ENCODE peak calls at places on chromosomes 3 and 15, in five cellular contexts. P, L, V, F and T are unnamed samples.

GRCh38 chr15:62579842-62580241 is 414.8 kb upstream of the C2CD4B start:
- ATAC-seq in F (no peak), L (no peak), P (peak), V (no peak), T (no peak)

GRCh38 chr3:194343561-194343893 is 7.6 kb downstream of the CPN2 start:
- ATAC-seq in V (no peak), P (no peak), L (no peak), F (no peak), T (no peak)

GRCh38 chr15:33994005-33994615 is 25.8 kb downstream of the CHRM5 start:
- ATAC-seq in L (peak), V (peak), P (peak), F (peak), T (no peak)

GRCh38 chr3:42301446-42302175 is 35.6 kb upstream of the CCK start:
- ATAC-seq in V (no peak), L (no peak), F (no peak), P (no peak), T (no peak)

GRCh38 chr3:11059090-11059798 is 66.7 kb downstream of the SLC6A1 start:
- ATAC-seq in P (peak), V (peak), L (peak), F (peak), T (peak)

GRCh38 chr3:14803101-14803980 is 15.4 kb upstream of the FGD5 start:
- ATAC-seq in P (peak), V (peak), F (peak), L (peak), T (peak)

GRCh38 chr3:194204793-194205065 is 68.8 kb downstream of the HES1 start:
- ATAC-seq in V (no peak), F (no peak), P (no peak), L (no peak), T (no peak)

GRCh38 chr15:85094685-85095084 is 113.0 kb downstream of the PDE8A start:
- ATAC-seq in V (no peak), L (no peak), F (no peak), P (peak), T (no peak)

GRCh38 chr3:11481561-11481960 is 162.2 kb downstream of the VGLL4 start:
- ATAC-seq in F (peak), V (peak), P (no peak), L (no peak), T (no peak)

GRCh38 chr3:197809356-197810020 is 18.4 kb downstream of the LRCH3 start:
- ATAC-seq in P (no peak), F (peak), L (peak), V (no peak), T (peak)

GRCh38 chr3:120596116-120596852 is at the start of gene NDUFB4:
- ATAC-seq in P (peak), L (peak), V (peak), F (peak), T (peak)

GRCh38 chr15:66498501-66499386 is 1.2 kb upstream of the SNAPC5 start:
- ATAC-seq in P (no peak), L (peak), F (peak), V (no peak), T (no peak)

GRCh38 chr15:34616613-34617012 is 33.2 kb upstream of the GOLGA8B start:
- ATAC-seq in L (peak), F (peak), V (peak), P (peak), T (no peak)

GRCh38 chr15:58552505-58553364 is 120.9 kb downstream of the LIPC start:
- ATAC-seq in L (no peak), V (no peak), F (no peak), P (no peak), T (no peak)

GRCh38 chr3:129313415-129313982 is 34.8 kb downstream of the HMCES start:
- ATAC-seq in V (peak), L (peak), P (peak), F (peak), T (no peak)

GRCh38 chr3:149806171-149806778 is 6.7 kb upstream of the RNF13 start:
- ATAC-seq in F (no peak), P (no peak), L (no peak), V (no peak), T (no peak)

GRCh38 chr3:72093270-72093669 is 308.3 kb upstream of the PROK2 start:
- ATAC-seq in F (no peak), P (no peak), L (peak), V (no peak), T (no peak)

GRCh38 chr3:170690133-170690981 is 104.5 kb upstream of the SLC7A14 start:
- ATAC-seq in L (peak), P (peak), F (peak), V (peak), T (no peak)

GRCh38 chr15:78054971-78055370 is 22.5 kb downstream of the TBC1D2B start:
- ATAC-seq in L (no peak), P (no peak), V (no peak), F (no peak), T (no peak)

GRCh38 chr3:43707998-43708397 is 17.3 kb downstream of the ABHD5 start:
- ATAC-seq in F (peak), P (peak), V (no peak), L (peak), T (peak)

GRCh38 chr3:186882125-186882524 is 39.6 kb downstream of the ADIPOQ start:
- ATAC-seq in V (no peak), F (peak), P (no peak), L (no peak), T (no peak)

GRCh38 chr3:42101048-42101447 is 9.9 kb downstream of the TRAK1 start:
- ATAC-seq in F (no peak), L (no peak), P (peak), V (peak), T (peak)

GRCh38 chr3:71568217-71568616 is 15.3 kb downstream of the FOXP1 start:
- ATAC-seq in F (no peak), P (no peak), V (no peak), L (no peak), T (no peak)

GRCh38 chr3:101999177-101999778 is 150.0 kb downstream of the NFKBIZ start:
- ATAC-seq in F (no peak), L (peak), P (no peak), V (no peak), T (no peak)

GRCh38 chr3:24604215-24604614 is 109.6 kb upstream of the THRB start:
- ATAC-seq in V (no peak), P (no peak), L (no peak), F (no peak), T (no peak)

GRCh38 chr15:63677778-63678177 is 80.6 kb downstream of the FBXL22 start:
- ATAC-seq in V (no peak), L (no peak), P (peak), F (no peak), T (no peak)

GRCh38 chr3:4866841-4867240 is 112.4 kb upstream of the BHLHE40 start:
- ATAC-seq in L (no peak), P (no peak), F (no peak), V (no peak), T (no peak)
- TF ChIP-seq EP300 in L (no peak), P (no peak), F (no peak), V (no peak), T (no peak)

DNA sequence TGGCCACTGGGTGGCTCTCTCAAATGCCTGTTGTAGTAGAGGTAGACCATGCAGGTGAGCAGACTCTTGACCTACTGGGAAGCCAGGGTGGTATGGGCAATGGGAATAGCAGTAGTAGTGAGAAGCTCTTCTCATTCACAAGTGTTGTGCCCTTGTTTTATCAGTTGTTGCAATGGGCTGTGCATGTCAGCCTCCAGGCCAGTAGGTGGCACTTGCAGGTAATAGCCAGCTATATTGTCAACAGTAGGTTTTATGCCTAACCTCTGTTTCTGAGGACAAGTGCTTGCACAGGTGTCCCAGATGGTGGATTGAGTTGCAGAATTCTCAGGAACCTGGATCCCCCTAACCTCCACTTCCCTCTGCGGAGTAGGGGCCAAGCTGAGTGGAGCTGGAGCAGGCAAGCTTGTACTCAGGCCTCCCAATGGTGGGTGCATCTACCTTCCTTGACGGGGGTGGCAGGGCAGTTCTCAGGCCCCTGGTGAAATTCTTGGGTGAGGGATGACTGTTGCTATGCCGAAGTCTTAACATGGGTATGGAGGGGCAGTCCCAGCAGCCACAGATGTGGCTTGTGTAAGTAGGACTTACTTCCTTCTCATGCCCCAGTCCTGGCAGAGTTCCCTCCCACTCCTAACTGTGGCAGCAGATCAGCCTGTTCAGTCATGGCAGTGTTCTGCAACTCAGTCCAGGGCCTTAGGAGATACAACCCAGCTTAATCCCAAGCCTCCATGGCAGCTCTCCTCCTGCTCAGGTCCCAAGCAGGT is 104.3 kb downstream of the NEO1 start:
- ATAC-seq in P (no peak), F (no peak), V (no peak), L (peak), T (no peak)
- TF ChIP-seq CTCF in P (no peak), F (no peak), V (peak), L (peak), T (no peak)

DNA sequence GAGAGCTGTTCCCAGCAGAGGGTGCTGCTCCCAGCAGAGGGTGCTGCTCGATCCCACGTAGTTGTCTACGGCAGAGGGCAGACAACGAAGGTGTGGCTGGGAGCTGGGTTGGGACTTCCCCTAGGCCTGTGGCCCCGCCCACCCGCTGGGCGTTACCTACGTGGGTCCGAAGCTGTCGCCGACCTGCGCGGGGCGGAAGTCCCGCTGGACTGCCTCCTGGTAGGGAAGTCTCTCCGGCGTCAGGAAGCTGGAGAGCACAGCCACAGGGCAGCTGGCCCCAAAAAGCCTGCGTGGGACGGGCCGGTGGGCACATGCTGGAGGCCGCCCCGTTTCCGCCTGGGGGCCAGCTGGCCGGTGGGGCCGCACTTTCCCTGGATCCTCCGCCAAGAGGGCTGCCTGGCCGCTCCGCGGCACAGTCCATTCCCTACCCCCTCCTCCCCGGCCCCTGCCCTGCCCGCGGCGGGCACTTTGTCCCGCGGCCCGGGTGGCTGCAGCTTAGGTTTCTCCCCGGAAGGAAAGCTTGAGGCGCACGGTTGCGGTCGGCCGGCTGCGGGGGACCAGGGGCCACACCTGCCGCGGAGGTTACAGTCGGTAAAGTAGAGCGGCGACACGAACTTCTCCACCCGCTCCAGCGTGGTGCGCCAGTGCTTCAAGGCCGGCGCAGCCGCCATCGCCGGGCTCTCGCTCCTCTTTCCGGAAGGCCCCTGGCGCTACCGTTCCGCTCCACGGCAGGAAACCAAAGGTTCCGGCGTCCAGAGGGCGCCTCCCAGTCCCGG is at the start of gene MAN2C1:
- ATAC-seq in L (peak), V (peak), F (peak), P (peak), T (peak)
- TF ChIP-seq EP300 in L (no peak), V (peak), F (peak), P (no peak), T (no peak)

GRCh38 chr15:31197497-31198414 is 96.2 kb upstream of the TRPM1 start:
- ATAC-seq in V (peak), F (peak), P (peak), L (peak), T (no peak)

GRCh38 chr15:31202953-31203352 is 101.4 kb upstream of the TRPM1 start:
- ATAC-seq in L (peak), F (no peak), P (no peak), V (no peak), T (no peak)

GRCh38 chr15:31203999-31204398 is 102.5 kb upstream of the TRPM1 start:
- ATAC-seq in F (no peak), L (no peak), V (no peak), P (no peak), T (no peak)

GRCh38 chr15:31206386-31207174 is 105.1 kb upstream of the TRPM1 start:
- ATAC-seq in V (no peak), P (peak), F (no peak), L (no peak), T (no peak)

DNA sequence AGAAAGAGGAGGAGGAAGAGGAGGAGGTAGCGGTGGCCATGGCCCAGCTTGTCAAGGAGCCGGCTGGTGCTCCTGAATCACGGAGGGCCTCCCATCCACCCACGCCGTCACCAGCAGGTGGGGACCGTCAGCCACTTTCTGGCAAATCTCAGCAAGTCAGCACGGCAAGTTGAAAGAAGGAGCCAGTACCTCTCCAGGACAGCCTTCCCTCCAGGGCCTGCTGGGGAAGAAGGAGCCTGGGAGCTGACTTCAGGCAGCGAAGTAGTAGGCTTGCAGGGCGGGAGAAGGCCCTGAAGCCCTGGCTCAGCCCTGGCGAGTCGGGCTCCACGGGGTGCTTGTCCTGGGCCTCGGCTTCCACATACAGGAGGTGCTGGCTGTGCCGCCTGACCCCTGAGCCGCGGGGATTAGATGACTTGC is 99.2 kb upstream of the TRPM1 start:
- ATAC-seq in V (peak), L (peak), P (peak), F (peak), T (peak)
- TF ChIP-seq CTCF in V (peak), L (peak), P (peak), F (peak), T (peak)

GRCh38 chr15:100713163-100713867 is 110.9 kb downstream of the ASB7 start:
- ATAC-seq in V (peak), L (no peak), P (peak), F (no peak), T (no peak)
- TF ChIP-seq EP300 in V (no peak), L (no peak), P (peak), F (no peak), T (no peak)

GRCh38 chr3:27910456-27910855 is 188.3 kb upstream of the EOMES start:
- ATAC-seq in F (no peak), P (no peak), V (no peak), L (no peak), T (no peak)

GRCh38 chr3:27914199-27914598 is 192.1 kb upstream of the EOMES start:
- ATAC-seq in V (peak), F (no peak), P (peak), L (peak), T (no peak)
- TF ChIP-seq CTCF in V (peak), F (no peak), P (peak), L (no peak), T (no peak)

DNA sequence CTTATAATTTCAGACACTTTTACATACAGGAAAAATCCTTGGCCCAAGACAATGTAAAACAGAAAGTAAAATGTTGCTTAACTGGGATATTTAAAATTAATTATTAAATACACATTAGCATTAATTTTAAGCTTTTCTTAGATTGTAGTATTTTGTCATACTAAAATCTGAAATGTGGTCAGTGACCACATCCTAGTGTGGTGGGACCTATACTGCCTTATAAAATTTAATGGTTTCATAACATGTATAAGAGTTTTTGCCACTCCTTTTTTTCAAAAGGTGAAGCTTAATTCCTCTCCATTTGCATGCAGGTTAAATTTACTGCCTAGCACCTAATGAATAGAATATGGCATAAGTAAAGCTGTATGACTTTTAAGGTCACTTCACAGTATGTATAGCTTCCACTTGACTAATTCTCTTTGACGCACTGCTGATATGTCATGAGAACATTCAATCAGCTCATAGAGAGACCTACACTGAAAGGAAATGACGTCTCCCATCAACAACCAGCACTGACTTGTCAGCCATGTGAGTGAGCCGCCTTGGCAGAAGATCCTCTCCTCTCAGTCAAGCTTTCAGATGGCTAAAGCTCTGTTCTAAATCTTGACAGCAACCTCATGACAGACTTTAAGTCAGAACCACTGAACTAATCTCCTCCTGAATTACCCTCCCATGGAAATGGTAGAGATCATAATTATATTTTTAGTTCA is 847.8 kb downstream of the SI start:
- ATAC-seq in P (no peak), L (peak), V (no peak), F (no peak), T (no peak)
- TF ChIP-seq EP300 in P (no peak), L (no peak), V (no peak), F (no peak), T (no peak)

GRCh38 chr3:146093928-146094327 is 67.1 kb downstream of the PLOD2 start:
- ATAC-seq in V (peak), L (no peak), F (no peak), P (no peak), T (peak)
- TF ChIP-seq CTCF in V (no peak), L (no peak), F (no peak), P (no peak), T (no peak)

GRCh38 chr15:86316216-86316615 is 236.5 kb downstream of the AGBL1 start:
- ATAC-seq in L (no peak), F (no peak), P (no peak), V (no peak), T (no peak)

GRCh38 chr15:86311568-86312280 is 232.1 kb downstream of the AGBL1 start:
- ATAC-seq in L (no peak), V (no peak), P (no peak), F (no peak), T (no peak)

GRCh38 chr15:86316699-86317378 is 237.2 kb downstream of the AGBL1 start:
- ATAC-seq in V (no peak), P (no peak), F (no peak), L (no peak), T (no peak)

DNA sequence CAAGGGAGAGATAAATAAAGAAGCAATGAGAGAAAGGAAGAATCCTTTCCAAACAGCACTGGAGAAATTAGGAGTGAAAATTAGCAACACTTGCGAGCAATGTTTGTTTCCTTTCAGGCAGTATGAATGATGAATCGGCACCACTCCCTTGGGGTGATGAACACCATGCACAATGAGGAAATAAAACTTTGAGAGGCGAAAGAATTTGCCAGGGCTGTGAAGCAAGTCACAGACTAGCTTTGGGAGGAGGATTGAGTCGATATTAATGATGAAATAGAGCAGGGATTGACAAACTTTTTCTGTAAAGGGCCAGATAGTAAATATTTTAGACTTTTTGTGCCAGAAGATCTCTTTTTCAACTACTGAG is 237.7 kb downstream of the AGBL1 start:
- ATAC-seq in P (no peak), V (no peak), F (no peak), L (no peak), T (peak)
- TF ChIP-seq EP300 in P (no peak), V (no peak), F (no peak), L (no peak), T (no peak)